ENCODE peak calls at places on chromosomes 16 and 17, in six cellular contexts. One of them, this sample, is unnamed.

GRCh38 chr16:4395055-4395726 is 21.2 kb downstream of the CORO7 start:
- DNase-seq in transverse colon: no peak
- DNase-seq in suprapubic skin: no peak
- DNase-seq in esophagus squamous epithelium: no peak
- DNase-seq in naive thymus-derived CD4-positive, alpha-beta T cell: peak; percentile 8
- DNase-seq in CD8-positive, alpha-beta memory T cell: no peak
- DNase-seq in this sample: no peak

GRCh38 chr16:77437859-77438258 is 3.0 kb upstream of the ADAMTS18 start:
- DNase-seq in transverse colon: no peak
- DNase-seq in CD8-positive, alpha-beta memory T cell: no peak
- DNase-seq in suprapubic skin: no peak
- DNase-seq in esophagus squamous epithelium: no peak
- DNase-seq in naive thymus-derived CD4-positive, alpha-beta T cell: no peak
- DNase-seq in this sample: no peak

GRCh38 chr16:50737420-50737959 is 4.4 kb upstream of the CYLD start:
- DNase-seq in transverse colon: no peak
- DNase-seq in CD8-positive, alpha-beta memory T cell: no peak
- DNase-seq in naive thymus-derived CD4-positive, alpha-beta T cell: no peak
- DNase-seq in suprapubic skin: no peak
- DNase-seq in esophagus squamous epithelium: no peak
- DNase-seq in this sample: no peak

GRCh38 chr17:42078396-42079042 is 19.8 kb downstream of the ZNF385C start:
- DNase-seq in naive thymus-derived CD4-positive, alpha-beta T cell: no peak
- DNase-seq in transverse colon: no peak
- DNase-seq in suprapubic skin: no peak
- DNase-seq in esophagus squamous epithelium: no peak
- DNase-seq in CD8-positive, alpha-beta memory T cell: no peak
- DNase-seq in this sample: no peak

GRCh38 chr17:82321947-82322466 is 4.6 kb upstream of the CD7 start:
- DNase-seq in suprapubic skin: no peak
- DNase-seq in CD8-positive, alpha-beta memory T cell: no peak
- DNase-seq in transverse colon: no peak
- DNase-seq in naive thymus-derived CD4-positive, alpha-beta T cell: no peak
- DNase-seq in esophagus squamous epithelium: no peak
- DNase-seq in this sample: peak; percentile 26

GRCh38 chr17:75662511-75662910 is 4.4 kb downstream of the RECQL5 start:
- DNase-seq in suprapubic skin: no peak
- DNase-seq in transverse colon: no peak
- DNase-seq in esophagus squamous epithelium: no peak
- DNase-seq in CD8-positive, alpha-beta memory T cell: no peak
- DNase-seq in naive thymus-derived CD4-positive, alpha-beta T cell: no peak
- DNase-seq in this sample: no peak

GRCh38 chr16:23072769-23073549 is 76.3 kb downstream of the USP31 start:
- DNase-seq in esophagus squamous epithelium: no peak
- DNase-seq in transverse colon: no peak
- DNase-seq in naive thymus-derived CD4-positive, alpha-beta T cell: no peak
- DNase-seq in CD8-positive, alpha-beta memory T cell: no peak
- DNase-seq in suprapubic skin: no peak
- DNase-seq in this sample: no peak

GRCh38 chr16:3292604-3293003 is 9.3 kb downstream of the ZNF263 start:
- DNase-seq in esophagus squamous epithelium: no peak
- DNase-seq in CD8-positive, alpha-beta memory T cell: no peak
- DNase-seq in naive thymus-derived CD4-positive, alpha-beta T cell: no peak
- DNase-seq in transverse colon: no peak
- DNase-seq in suprapubic skin: no peak
- DNase-seq in this sample: no peak

GRCh38 chr16:86389566-86390328 is 120.6 kb upstream of the FOXF1 start:
- DNase-seq in esophagus squamous epithelium: no peak
- DNase-seq in CD8-positive, alpha-beta memory T cell: no peak
- DNase-seq in naive thymus-derived CD4-positive, alpha-beta T cell: no peak
- DNase-seq in suprapubic skin: no peak
- DNase-seq in transverse colon: no peak
- DNase-seq in this sample: no peak

GRCh38 chr16:67252806-67253497 is 4.2 kb downstream of the SLC9A5 start:
- DNase-seq in esophagus squamous epithelium: no peak
- DNase-seq in naive thymus-derived CD4-positive, alpha-beta T cell: no peak
- DNase-seq in CD8-positive, alpha-beta memory T cell: no peak
- DNase-seq in transverse colon: no peak
- DNase-seq in suprapubic skin: no peak
- DNase-seq in this sample: no peak

DNA sequence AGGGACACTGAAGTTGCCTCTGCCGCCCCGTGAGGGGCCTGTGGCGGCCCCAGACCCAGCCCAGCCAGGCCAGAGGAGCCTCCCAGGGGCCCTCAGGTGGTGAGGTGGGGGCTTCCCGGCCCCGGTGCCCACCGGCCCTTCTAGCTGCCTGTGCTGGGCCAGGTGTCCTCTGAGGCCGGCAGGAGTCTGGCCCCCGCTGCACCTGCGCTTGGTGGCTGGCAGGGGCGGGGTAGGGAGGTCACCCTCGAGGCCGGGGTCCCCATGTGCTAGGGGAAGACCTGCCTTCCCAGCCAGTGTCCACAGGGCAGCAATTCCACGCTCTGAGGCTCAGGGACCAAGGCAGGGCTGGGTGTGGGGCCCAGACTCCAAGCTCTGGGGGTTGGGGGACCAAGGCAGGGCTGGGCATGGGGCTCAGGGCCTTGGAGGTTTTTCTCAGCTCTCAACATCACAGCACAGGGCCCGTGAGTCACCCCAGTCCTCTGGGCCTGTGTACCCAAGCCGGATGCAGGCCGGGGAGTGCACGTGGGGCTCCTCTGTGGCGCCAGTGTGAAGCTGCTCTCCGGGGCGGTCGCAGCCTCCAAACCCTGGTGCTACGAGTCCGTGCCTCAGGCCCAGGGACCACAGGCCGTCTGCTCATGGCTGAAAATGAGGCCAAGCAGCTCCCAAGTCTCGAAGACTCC is 1.3 kb upstream of the CCDC154 start:
- DNase-seq in CD8-positive, alpha-beta memory T cell: no peak
- DNase-seq in transverse colon: no peak
- DNase-seq in esophagus squamous epithelium: no peak
- DNase-seq in naive thymus-derived CD4-positive, alpha-beta T cell: no peak
- DNase-seq in suprapubic skin: no peak
- DNase-seq in this sample: no peak
- H3K27ac ChIP-seq in CD8-positive, alpha-beta memory T cell: no peak overlapping the region
- H3K27ac ChIP-seq in transverse colon: no peak overlapping the region
- H3K27ac ChIP-seq in esophagus squamous epithelium: no peak overlapping the region
- H3K27ac ChIP-seq in naive thymus-derived CD4-positive, alpha-beta T cell: no peak overlapping the region
- H3K27ac ChIP-seq in suprapubic skin: no peak overlapping the region
- H3K27ac ChIP-seq in this sample: no peak overlapping the region

GRCh38 chr17:50953831-50954601 is 87.9 kb upstream of the TOB1 start:
- DNase-seq in naive thymus-derived CD4-positive, alpha-beta T cell: no peak
- DNase-seq in transverse colon: peak; percentile 43
- DNase-seq in suprapubic skin: no peak
- DNase-seq in esophagus squamous epithelium: no peak
- DNase-seq in CD8-positive, alpha-beta memory T cell: no peak
- DNase-seq in this sample: no peak

GRCh38 chr17:50954641-50955121 is 88.5 kb upstream of the TOB1 start:
- DNase-seq in naive thymus-derived CD4-positive, alpha-beta T cell: no peak
- DNase-seq in CD8-positive, alpha-beta memory T cell: no peak
- DNase-seq in transverse colon: no peak
- DNase-seq in esophagus squamous epithelium: no peak
- DNase-seq in suprapubic skin: no peak
- DNase-seq in this sample: no peak

GRCh38 chr17:50956409-50956749 is 90.2 kb upstream of the TOB1 start:
- DNase-seq in transverse colon: no peak
- DNase-seq in CD8-positive, alpha-beta memory T cell: no peak
- DNase-seq in esophagus squamous epithelium: no peak
- DNase-seq in suprapubic skin: no peak
- DNase-seq in naive thymus-derived CD4-positive, alpha-beta T cell: no peak
- DNase-seq in this sample: no peak

GRCh38 chr17:50955667-50956120 is 89.5 kb upstream of the TOB1 start:
- DNase-seq in CD8-positive, alpha-beta memory T cell: no peak
- DNase-seq in naive thymus-derived CD4-positive, alpha-beta T cell: no peak
- DNase-seq in suprapubic skin: no peak
- DNase-seq in transverse colon: no peak
- DNase-seq in esophagus squamous epithelium: no peak
- DNase-seq in this sample: no peak

DNA sequence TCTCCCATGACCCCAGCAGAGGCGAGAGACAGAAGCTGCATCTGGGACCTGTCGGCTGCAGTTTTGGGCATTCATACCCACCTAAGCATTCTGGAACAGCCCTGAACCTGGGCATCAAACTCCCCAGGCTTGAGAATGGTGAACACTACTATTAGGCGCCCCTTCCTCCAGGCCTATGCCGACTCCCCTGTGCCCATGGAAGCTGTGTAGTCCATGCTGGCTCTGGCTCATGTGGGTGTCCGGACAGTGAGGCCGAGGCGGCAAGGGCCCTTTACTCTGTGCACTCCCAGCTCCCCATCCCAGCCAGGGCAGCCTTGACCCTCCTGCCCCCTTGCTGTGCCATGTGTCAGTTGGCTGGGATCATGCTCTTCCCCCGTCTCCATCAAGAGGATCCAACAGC is 89.0 kb upstream of the TOB1 start:
- DNase-seq in esophagus squamous epithelium: no peak
- DNase-seq in transverse colon: no peak
- DNase-seq in naive thymus-derived CD4-positive, alpha-beta T cell: no peak
- DNase-seq in suprapubic skin: no peak
- DNase-seq in CD8-positive, alpha-beta memory T cell: no peak
- DNase-seq in this sample: no peak
- H3K27ac ChIP-seq in esophagus squamous epithelium: peak overlapping the region; percentile 15
- H3K27ac ChIP-seq in transverse colon: no peak overlapping the region
- H3K27ac ChIP-seq in naive thymus-derived CD4-positive, alpha-beta T cell: no peak overlapping the region
- H3K27ac ChIP-seq in suprapubic skin: peak overlapping the region; percentile 46
- H3K27ac ChIP-seq in CD8-positive, alpha-beta memory T cell: no peak overlapping the region
- H3K27ac ChIP-seq in this sample: no peak overlapping the region

GRCh38 chr17:29151567-29151966 is 28.6 kb downstream of the MYO18A start:
- DNase-seq in suprapubic skin: no peak
- DNase-seq in esophagus squamous epithelium: no peak
- DNase-seq in naive thymus-derived CD4-positive, alpha-beta T cell: no peak
- DNase-seq in CD8-positive, alpha-beta memory T cell: no peak
- DNase-seq in transverse colon: no peak
- DNase-seq in this sample: no peak

GRCh38 chr17:29148790-29149430 is 31.3 kb downstream of the MYO18A start:
- DNase-seq in naive thymus-derived CD4-positive, alpha-beta T cell: peak; percentile 86
- DNase-seq in suprapubic skin: peak; percentile 96
- DNase-seq in transverse colon: peak; percentile 96
- DNase-seq in esophagus squamous epithelium: peak; percentile 57
- DNase-seq in CD8-positive, alpha-beta memory T cell: peak; percentile 92
- DNase-seq in this sample: peak; percentile 87

GRCh38 chr17:29149431-29150064 is 30.6 kb downstream of the MYO18A start:
- DNase-seq in suprapubic skin: no peak
- DNase-seq in transverse colon: peak; percentile 33
- DNase-seq in naive thymus-derived CD4-positive, alpha-beta T cell: no peak
- DNase-seq in esophagus squamous epithelium: no peak
- DNase-seq in CD8-positive, alpha-beta memory T cell: no peak
- DNase-seq in this sample: no peak

GRCh38 chr17:29148257-29148789 is 31.9 kb downstream of the MYO18A start:
- DNase-seq in transverse colon: no peak
- DNase-seq in esophagus squamous epithelium: no peak
- DNase-seq in CD8-positive, alpha-beta memory T cell: no peak
- DNase-seq in naive thymus-derived CD4-positive, alpha-beta T cell: no peak
- DNase-seq in suprapubic skin: no peak
- DNase-seq in this sample: no peak

DNA sequence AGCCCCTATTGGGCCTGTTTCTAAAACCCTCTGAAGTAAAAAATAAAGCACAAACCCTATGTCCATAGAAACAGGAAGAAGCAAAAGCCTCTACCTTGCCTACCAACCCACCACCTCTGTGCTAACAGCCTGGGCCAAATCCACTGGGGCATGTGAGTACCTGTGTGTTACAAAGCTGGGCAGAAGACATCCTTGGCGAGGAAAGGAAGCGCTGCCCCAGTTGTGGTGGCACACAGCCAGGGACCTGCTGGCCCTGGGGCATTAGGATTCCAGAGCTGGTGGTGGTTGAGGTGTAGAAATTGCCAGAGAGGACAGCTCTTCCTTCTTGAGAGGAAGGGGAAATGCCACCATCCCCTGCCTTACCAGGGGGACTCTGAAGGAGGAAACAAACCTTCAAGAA is 30.0 kb downstream of the MYO18A start:
- DNase-seq in CD8-positive, alpha-beta memory T cell: no peak
- DNase-seq in naive thymus-derived CD4-positive, alpha-beta T cell: no peak
- DNase-seq in esophagus squamous epithelium: no peak
- DNase-seq in suprapubic skin: no peak
- DNase-seq in transverse colon: no peak
- DNase-seq in this sample: no peak
- H3K27ac ChIP-seq in CD8-positive, alpha-beta memory T cell: no peak overlapping the region
- H3K27ac ChIP-seq in naive thymus-derived CD4-positive, alpha-beta T cell: no peak overlapping the region
- H3K27ac ChIP-seq in esophagus squamous epithelium: peak overlapping the region; percentile 82
- H3K27ac ChIP-seq in suprapubic skin: peak overlapping the region; percentile 83
- H3K27ac ChIP-seq in transverse colon: peak overlapping the region; percentile 79
- H3K27ac ChIP-seq in this sample: no peak overlapping the region

DNA sequence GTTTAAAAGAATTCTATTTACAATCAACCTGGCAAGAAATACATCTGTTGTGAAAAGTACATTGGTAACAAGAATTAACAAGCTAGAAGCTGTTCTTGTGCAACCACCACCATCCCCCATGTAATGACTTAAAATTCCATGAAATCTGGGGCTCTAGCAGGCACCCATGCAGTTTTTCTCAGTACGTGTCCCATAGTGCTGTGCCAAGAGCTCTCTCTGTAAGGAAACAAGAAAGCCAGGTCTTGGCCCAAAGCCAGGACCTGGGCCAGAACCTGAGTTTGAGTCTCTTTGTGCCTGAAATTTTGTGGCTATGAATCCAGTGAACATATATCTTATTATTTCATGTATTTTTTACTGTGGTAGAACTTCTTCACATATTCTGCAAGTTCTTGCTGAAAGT is 46.6 kb downstream of the NUP93 start:
- DNase-seq in suprapubic skin: no peak
- DNase-seq in transverse colon: peak; percentile 18
- DNase-seq in naive thymus-derived CD4-positive, alpha-beta T cell: no peak
- DNase-seq in esophagus squamous epithelium: no peak
- DNase-seq in CD8-positive, alpha-beta memory T cell: no peak
- DNase-seq in this sample: no peak
- H3K27ac ChIP-seq in suprapubic skin: no peak overlapping the region
- H3K27ac ChIP-seq in transverse colon: no peak overlapping the region
- H3K27ac ChIP-seq in naive thymus-derived CD4-positive, alpha-beta T cell: no peak overlapping the region
- H3K27ac ChIP-seq in esophagus squamous epithelium: peak overlapping the region; percentile 5
- H3K27ac ChIP-seq in CD8-positive, alpha-beta memory T cell: no peak overlapping the region
- H3K27ac ChIP-seq in this sample: no peak overlapping the region

GRCh38 chr16:9235837-9236236 is 144.4 kb downstream of the HAPSTR1 start:
- DNase-seq in transverse colon: no peak
- DNase-seq in naive thymus-derived CD4-positive, alpha-beta T cell: no peak
- DNase-seq in CD8-positive, alpha-beta memory T cell: no peak
- DNase-seq in suprapubic skin: no peak
- DNase-seq in esophagus squamous epithelium: no peak
- DNase-seq in this sample: no peak
- H3K27ac ChIP-seq in transverse colon: no peak overlapping the region
- H3K27ac ChIP-seq in naive thymus-derived CD4-positive, alpha-beta T cell: no peak overlapping the region
- H3K27ac ChIP-seq in CD8-positive, alpha-beta memory T cell: no peak overlapping the region
- H3K27ac ChIP-seq in suprapubic skin: no peak overlapping the region
- H3K27ac ChIP-seq in esophagus squamous epithelium: no peak overlapping the region
- H3K27ac ChIP-seq in this sample: no peak overlapping the region

GRCh38 chr16:68282064-68282452 is 17.7 kb downstream of the SLC7A6 start:
- DNase-seq in transverse colon: no peak
- DNase-seq in naive thymus-derived CD4-positive, alpha-beta T cell: no peak
- DNase-seq in esophagus squamous epithelium: no peak
- DNase-seq in CD8-positive, alpha-beta memory T cell: no peak
- DNase-seq in suprapubic skin: no peak
- DNase-seq in this sample: no peak
- H3K27ac ChIP-seq in transverse colon: peak overlapping the region; percentile 24
- H3K27ac ChIP-seq in naive thymus-derived CD4-positive, alpha-beta T cell: peak overlapping the region; percentile 68
- H3K27ac ChIP-seq in esophagus squamous epithelium: no peak overlapping the region
- H3K27ac ChIP-seq in CD8-positive, alpha-beta memory T cell: no peak overlapping the region
- H3K27ac ChIP-seq in suprapubic skin: peak overlapping the region; percentile 75
- H3K27ac ChIP-seq in this sample: no peak overlapping the region

DNA sequence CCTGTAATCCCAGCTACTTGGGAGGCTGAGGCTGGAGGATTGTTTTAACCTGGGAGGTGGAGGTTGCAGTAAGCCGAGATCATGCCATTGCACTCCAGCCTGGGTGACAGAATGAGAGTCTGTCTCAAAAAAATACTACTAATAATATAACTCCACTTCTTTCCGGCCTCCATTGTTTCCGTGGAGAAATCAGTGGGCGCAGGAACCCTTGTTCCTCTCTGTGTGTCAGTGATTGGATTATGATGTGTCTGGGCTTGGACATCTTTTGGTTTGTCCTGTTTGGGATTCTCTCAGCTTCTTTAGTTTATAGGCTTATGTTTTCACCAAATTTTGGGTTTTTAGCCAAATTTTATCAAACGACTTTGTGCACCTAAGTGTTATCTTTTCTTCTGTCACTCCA is 36.8 kb downstream of the ACSF3 start:
- DNase-seq in CD8-positive, alpha-beta memory T cell: no peak
- DNase-seq in transverse colon: no peak
- DNase-seq in esophagus squamous epithelium: no peak
- DNase-seq in suprapubic skin: no peak
- DNase-seq in naive thymus-derived CD4-positive, alpha-beta T cell: no peak
- DNase-seq in this sample: no peak
- H3K27ac ChIP-seq in CD8-positive, alpha-beta memory T cell: no peak overlapping the region
- H3K27ac ChIP-seq in transverse colon: no peak overlapping the region
- H3K27ac ChIP-seq in esophagus squamous epithelium: no peak overlapping the region
- H3K27ac ChIP-seq in suprapubic skin: no peak overlapping the region
- H3K27ac ChIP-seq in naive thymus-derived CD4-positive, alpha-beta T cell: no peak overlapping the region
- H3K27ac ChIP-seq in this sample: no peak overlapping the region

This sample was measured in CD8-positive, alpha-beta T cell.